ENCODE peak calls at places on chromosome 18, in four cellular contexts. D, Y, O and H are unnamed samples.

GRCh38 chr18:23377669-23378469 is 75.2 kb upstream of the RIOK3 start:
- DNase-seq in D (peak), Y (no peak), O (peak), H (no peak)

GRCh38 chr18:79857082-79857661 is 59.4 kb downstream of the KCNG2 start:
- DNase-seq in D (peak), Y (no peak), O (no peak), H (no peak)

GRCh38 chr18:55396267-55396905 is 191.6 kb downstream of the TCF4 start:
- DNase-seq in D (no peak), Y (no peak), O (no peak), H (no peak)

GRCh38 chr18:47912794-47913594 is 17.5 kb downstream of the SMAD2 start:
- DNase-seq in D (no peak), Y (no peak), O (no peak), H (no peak)

GRCh38 chr18:28176674-28176932 is 327 bp downstream of the CDH2 start:
- DNase-seq in D (no peak), Y (no peak), O (no peak), H (no peak)

GRCh38 chr18:13889661-13890060 is 25.7 kb downstream of the MC2R start:
- DNase-seq in D (peak), Y (no peak), O (no peak), H (no peak)

GRCh38 chr18:33755918-33756590 is 178.0 kb downstream of the ASXL3 start:
- DNase-seq in D (peak), Y (no peak), O (peak), H (peak)

GRCh38 chr18:59142274-59142673 is 2.6 kb downstream of the SEC11C start:
- DNase-seq in D (no peak), Y (no peak), O (no peak), H (no peak)

GRCh38 chr18:56393870-56394269 is 244.5 kb downstream of the TXNL1 start:
- DNase-seq in D (no peak), Y (no peak), O (no peak), H (no peak)

GRCh38 chr18:79520473-79521390 is 125.0 kb downstream of the NFATC1 start:
- DNase-seq in D (no peak), Y (no peak), O (no peak), H (no peak)

GRCh38 chr18:43789234-43790000 is 512.1 kb upstream of the SYT4 start:
- DNase-seq in D (peak), Y (no peak), O (no peak), H (no peak)

GRCh38 chr18:25144835-25145234 is 207.1 kb downstream of the ZNF521 start:
- DNase-seq in D (peak), Y (peak), O (peak), H (no peak)